ENCODE peak calls at places on chromosome 16, in nine cellular contexts. S, C, Z, L, O, X, I, A and M are unnamed samples. For H3K27me3, the result is how much of the 10 kb centered on the place peaks cover.

GRCh38 chr16:55955845-55956244 is 80.7 kb upstream of the CES5A start:
- DNase-seq in S (no peak), L (no peak), X (no peak), C (no peak), I (no peak), O (no peak), A (no peak), Z (no peak), M (no peak)

GRCh38 chr16:69924041-69924775 is 26.9 kb upstream of the CLEC18A start:
- DNase-seq in I (no peak), O (no peak), X (no peak), Z (no peak), S (no peak), C (no peak), A (no peak), L (no peak), M (no peak)

GRCh38 chr16:71954699-71955195 is 45.5 kb downstream of the PKD1L3 start:
- DNase-seq in O (no peak), C (no peak), A (no peak), X (no peak), S (no peak), L (no peak), Z (no peak), I (no peak), M (no peak)

GRCh38 chr16:1781758-1782407 is 488 bp downstream of the SPSB3 start:
- DNase-seq in I (peak), O (no peak), C (no peak), S (no peak), Z (no peak), A (peak), X (peak), L (no peak), M (no peak)

GRCh38 chr16:21590791-21591190 is 8.6 kb upstream of the METTL9 start:
- DNase-seq in L (no peak), C (no peak), Z (no peak), S (no peak), X (no peak), A (no peak), O (no peak), I (no peak), M (no peak)

GRCh38 chr16:22225060-22225459 is 19.0 kb downstream of the EEF2K start:
- DNase-seq in A (no peak), L (no peak), Z (peak), I (peak), O (no peak), S (no peak), X (no peak), C (no peak), M (no peak)

GRCh38 chr16:79165541-79165940 is 435.0 kb downstream of the MAF start:
- DNase-seq in X (no peak), I (no peak), C (no peak), O (no peak), A (no peak), S (no peak), Z (no peak), L (no peak), M (no peak)

GRCh38 chr16:27284865-27285675 is 16.5 kb upstream of the NSMCE1 start:
- DNase-seq in L (no peak), O (no peak), A (no peak), Z (no peak), S (no peak), C (no peak), X (no peak), I (no peak), M (no peak)

GRCh38 chr16:85225291-85225690 is 113.0 kb upstream of the CIBAR2 start:
- DNase-seq in S (no peak), O (no peak), I (no peak), C (no peak), Z (no peak), L (no peak), A (no peak), X (no peak), M (no peak)

GRCh38 chr16:1726661-1727502 is 20.9 kb downstream of the MAPK8IP3 start:
- DNase-seq in Z (no peak), S (no peak), I (no peak), O (no peak), X (no peak), A (no peak), C (no peak), L (no peak), M (no peak)

GRCh38 chr16:69566437-69567030 is 768 bp downstream of the NFAT5 start:
- DNase-seq in X (peak), L (no peak), O (peak), A (peak), Z (peak), C (peak), S (peak), I (peak), M (no peak)

GRCh38 chr16:70703041-70703834 is 17.4 kb upstream of the MTSS2 start:
- DNase-seq in Z (no peak), I (peak), A (no peak), C (no peak), O (peak), S (peak), X (no peak), L (no peak), M (peak)

GRCh38 chr16:65118866-65119265 is 3.0 kb downstream of the CDH11 start:
- DNase-seq in I (no peak), C (no peak), L (no peak), X (no peak), O (no peak), Z (no peak), S (no peak), A (no peak), M (no peak)

GRCh38 chr16:27318399-27319256 is 4.9 kb downstream of the IL4R start:
- DNase-seq in S (peak), X (peak), C (no peak), L (peak), A (no peak), Z (peak), O (peak), I (no peak), M (no peak)

GRCh38 chr16:19113577-19114358 is at the start of gene ITPRIPL2:
- DNase-seq in Z (peak), A (peak), O (peak), C (peak), L (no peak), X (no peak), I (peak), S (peak), M (peak)

GRCh38 chr16:19432429-19432828 is 14.7 kb downstream of the TMC5 start:
- DNase-seq in C (no peak), I (peak), Z (no peak), O (no peak), A (no peak), S (no peak), L (no peak), X (no peak), M (no peak)

GRCh38 chr16:62963846-62964245 is 927.6 kb upstream of the CDH8 start:
- DNase-seq in Z (no peak), C (no peak), O (no peak), S (no peak), I (no peak), A (no peak), X (no peak), L (no peak), M (no peak)

GRCh38 chr16:18945233-18945632 is 19.0 kb upstream of the SMG1 start:
- DNase-seq in L (no peak), S (no peak), Z (no peak), C (no peak), A (no peak), X (no peak), O (no peak), I (peak), M (no peak)

GRCh38 chr16:75624921-75625334 is 1.8 kb upstream of the ADAT1 start:
- DNase-seq in O (peak), S (no peak), C (no peak), X (no peak), L (no peak), Z (no peak), I (no peak), A (no peak), M (no peak)

GRCh38 chr16:83692224-83692623 is 115.6 kb upstream of the HSBP1 start:
- DNase-seq in Z (no peak), S (no peak), C (no peak), I (no peak), X (no peak), A (no peak), O (no peak), L (no peak), M (no peak)

GRCh38 chr16:48215738-48216137 is 28.4 kb upstream of the LONP2 start:
- DNase-seq in X (no peak), A (no peak), I (no peak), Z (no peak), S (no peak), L (no peak), C (no peak), O (no peak), M (no peak)

GRCh38 chr16:86910821-86911220 is 332.5 kb downstream of the FOXL1 start:
- DNase-seq in X (no peak), A (no peak), L (no peak), O (no peak), I (no peak), S (no peak), C (no peak), Z (no peak), M (no peak)

GRCh38 chr16:86911311-86911999 is 333.1 kb downstream of the FOXL1 start:
- DNase-seq in A (no peak), C (no peak), L (no peak), X (no peak), O (no peak), I (no peak), Z (no peak), S (no peak), M (no peak)

GRCh38 chr16:86910146-86910805 is 331.9 kb downstream of the FOXL1 start:
- DNase-seq in C (no peak), L (no peak), I (no peak), Z (no peak), O (no peak), X (no peak), S (no peak), A (no peak), M (no peak)

GRCh38 chr16:86914850-86915717 is 336.7 kb downstream of the FOXL1 start:
- DNase-seq in Z (no peak), C (no peak), O (no peak), I (no peak), S (no peak), L (no peak), A (no peak), X (no peak), M (no peak)

DNA sequence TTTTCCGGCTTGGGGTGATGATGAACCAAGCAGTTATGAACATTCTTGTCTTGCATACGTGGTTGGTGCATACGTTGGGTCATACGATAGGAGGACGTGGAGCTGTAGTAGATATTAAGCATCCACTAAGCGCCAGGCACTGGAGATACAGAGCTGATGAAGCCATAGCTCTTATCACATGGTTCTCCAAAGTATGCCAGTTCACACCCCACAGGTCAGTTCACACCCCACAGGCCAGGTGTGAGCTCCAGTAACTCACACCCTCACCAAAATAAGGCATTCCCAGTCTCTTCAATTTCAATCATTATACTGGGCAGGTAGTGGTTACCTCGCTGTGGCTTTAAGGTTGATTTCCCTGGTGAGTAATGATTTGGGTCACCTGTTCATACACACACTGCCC is 335.5 kb downstream of the FOXL1 start:
- DNase-seq in Z (no peak), A (no peak), X (no peak), C (no peak), O (no peak), L (no peak), I (no peak), S (no peak), M (no peak)
- H3K27me3 ChIP-seq in Z (under half), A (under half), X (under half), C (under half), O (under half), L (under half), I (under half), S (under half), M (under half)

DNA sequence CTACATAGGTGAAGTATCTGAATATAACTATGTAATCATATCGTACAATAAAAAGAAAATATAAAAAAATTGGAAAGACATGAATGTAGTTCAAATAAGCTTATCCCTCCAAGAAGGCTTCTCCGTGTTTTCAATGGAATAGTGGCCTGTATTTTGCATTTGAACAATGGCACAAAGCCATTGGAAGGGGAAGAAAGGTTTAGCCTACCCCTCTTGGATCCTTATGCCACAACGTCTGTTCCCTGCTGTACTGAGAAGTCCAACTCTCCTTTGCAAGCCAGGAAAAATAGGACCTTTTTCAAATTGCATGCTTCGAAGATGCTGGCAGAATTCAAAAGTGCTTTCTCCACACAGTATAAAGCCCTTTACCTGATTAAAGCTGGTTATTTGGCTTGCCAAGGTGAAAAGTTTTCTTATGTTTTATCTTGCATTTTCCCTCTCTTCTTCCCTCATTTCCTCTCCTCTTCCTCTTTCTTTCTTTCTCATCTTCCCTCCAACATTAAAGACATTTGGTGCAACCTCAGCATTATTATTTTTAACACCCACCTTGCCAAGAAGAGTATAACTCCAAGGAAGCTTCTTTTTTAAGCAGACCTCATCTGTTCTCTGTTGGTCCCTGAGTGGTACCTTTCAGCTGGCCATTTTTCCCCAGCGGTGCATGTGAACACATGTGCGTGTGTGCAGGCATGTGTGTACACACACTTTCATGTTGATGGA is 968.6 kb upstream of the RBFOX1 start:
- DNase-seq in I (no peak), O (no peak), X (no peak), A (no peak), L (no peak), C (no peak), S (no peak), Z (no peak), M (no peak)
- H3K27me3 ChIP-seq in I (under half), O (under half), X (under half), A (under half), L (under half), C (under half), S (under half), Z (under half), M (under half)

GRCh38 chr16:81734632-81735434 is 44.3 kb upstream of the PLCG2 start:
- DNase-seq in C (no peak), S (no peak), Z (no peak), A (no peak), L (no peak), X (no peak), I (no peak), O (no peak), M (no peak)
- H3K27me3 ChIP-seq in C (under half), S (under half), Z (under half), A (under half), L (under half), X (under half), I (under half), O (under half), M (under half)

GRCh38 chr16:88865310-88865709 is 1.1 kb downstream of the PABPN1L start:
- DNase-seq in X (no peak), L (no peak), C (no peak), S (no peak), Z (no peak), A (no peak), I (no peak), O (no peak), M (no peak)
- H3K27me3 ChIP-seq in X (under half), L (under half), C (under half), S (under half), Z (under half), A (under half), I (under half), O (under half), M (under half)